ENCODE peak calls at places on chromosomes 2 and 18, in seven cellular contexts. M, V, T, P, A, Z and H are unnamed samples.

GRCh38 chr18:26650310-26651285 is 102.2 kb upstream of the KCTD1 start:
- DNase-seq in M (no peak), V (no peak), T (no peak), P (no peak), A (no peak), Z (no peak), H (no peak)

GRCh38 chr2:138113871-138114525 is 149.7 kb downstream of the HNMT start:
- DNase-seq in M (no peak), V (no peak), T (peak), P (no peak), A (no peak), Z (peak), H (no peak)

GRCh38 chr2:217622205-217622621 is 380.6 kb downstream of the TNS1 start:
- DNase-seq in M (no peak), V (no peak), T (peak), P (peak), A (peak), Z (peak), H (no peak)

GRCh38 chr2:174038472-174038871 is 73.3 kb upstream of the SP3 start:
- DNase-seq in M (no peak), V (no peak), T (no peak), P (no peak), A (no peak), Z (peak), H (no peak)

GRCh38 chr18:34592961-34593382 is 117.1 kb upstream of the DTNA start:
- DNase-seq in M (peak), V (peak), T (peak), P (no peak), A (peak), Z (peak), H (peak)

GRCh38 chr2:150520887-150521664 is 33.6 kb upstream of the RND3 start:
- DNase-seq in M (no peak), V (no peak), T (peak), P (no peak), A (peak), Z (peak), H (no peak)

GRCh38 chr2:205566556-205567061 is 115.7 kb upstream of the NRP2 start:
- DNase-seq in M (no peak), V (no peak), T (no peak), P (no peak), A (no peak), Z (no peak), H (no peak)

GRCh38 chr18:74066018-74066417 is 81.6 kb downstream of the FBXO15 start:
- DNase-seq in M (no peak), V (no peak), T (no peak), P (no peak), A (no peak), Z (no peak), H (no peak)

GRCh38 chr18:45664824-45665763 is 49.8 kb downstream of the SLC14A2 start:
- DNase-seq in M (peak), V (peak), T (peak), P (peak), A (peak), Z (peak), H (peak)

GRCh38 chr2:161913865-161914264 is 160.2 kb downstream of the DPP4 start:
- DNase-seq in M (no peak), V (no peak), T (peak), P (no peak), A (peak), Z (peak), H (no peak)

GRCh38 chr2:191933307-191934105 is 86.6 kb upstream of the CAVIN2 start:
- DNase-seq in M (no peak), V (no peak), T (no peak), P (no peak), A (peak), Z (peak), H (no peak)

GRCh38 chr18:59141294-59142068 is 1.8 kb downstream of the SEC11C start:
- DNase-seq in M (no peak), V (no peak), T (no peak), P (no peak), A (no peak), Z (no peak), H (no peak)

GRCh38 chr2:240105982-240106381 is 30.1 kb downstream of the COPS9 start:
- DNase-seq in M (no peak), V (no peak), T (no peak), P (no peak), A (no peak), Z (no peak), H (no peak)

GRCh38 chr2:174051741-174052638 is 86.8 kb upstream of the SP3 start:
- DNase-seq in M (no peak), V (no peak), T (peak), P (no peak), A (peak), Z (peak), H (peak)

GRCh38 chr18:58632557-58632956 is 3.7 kb upstream of the ALPK2 start:
- DNase-seq in M (no peak), V (no peak), T (no peak), P (no peak), A (no peak), Z (no peak), H (no peak)

GRCh38 chr2:11753886-11754704 is 7.7 kb downstream of the LPIN1 start:
- DNase-seq in M (no peak), V (no peak), T (peak), P (no peak), A (peak), Z (peak), H (no peak)

GRCh38 chr18:8802031-8802679 is 96.8 kb downstream of the MTCL1 start:
- DNase-seq in M (no peak), V (no peak), T (peak), P (no peak), A (no peak), Z (peak), H (no peak)

GRCh38 chr2:25303517-25304338 is 38.0 kb downstream of the DNMT3A start:
- DNase-seq in M (no peak), V (no peak), T (no peak), P (no peak), A (no peak), Z (no peak), H (no peak)

GRCh38 chr2:96880891-96881273 is 11.0 kb upstream of the SEMA4C start:
- DNase-seq in M (no peak), V (no peak), T (no peak), P (no peak), A (no peak), Z (no peak), H (no peak)

GRCh38 chr2:95068256-95068655 is 42.7 kb downstream of the MAL start:
- DNase-seq in M (no peak), V (no peak), T (no peak), P (no peak), A (no peak), Z (no peak), H (no peak)

GRCh38 chr2:49686291-49686690 is 532.0 kb upstream of the FSHR start:
- DNase-seq in M (no peak), V (no peak), T (no peak), P (no peak), A (no peak), Z (no peak), H (no peak)

GRCh38 chr2:49686897-49687442 is 532.7 kb upstream of the FSHR start:
- DNase-seq in M (no peak), V (no peak), T (no peak), P (no peak), A (no peak), Z (no peak), H (no peak)

GRCh38 chr2:49687873-49688272 is 533.6 kb upstream of the FSHR start:
- DNase-seq in M (no peak), V (no peak), T (no peak), P (no peak), A (peak), Z (peak), H (no peak)
- TF ChIP-seq CTCF in M (no peak), V (peak), T (no peak), P (no peak), A (peak), Z (peak), H (peak)

DNA sequence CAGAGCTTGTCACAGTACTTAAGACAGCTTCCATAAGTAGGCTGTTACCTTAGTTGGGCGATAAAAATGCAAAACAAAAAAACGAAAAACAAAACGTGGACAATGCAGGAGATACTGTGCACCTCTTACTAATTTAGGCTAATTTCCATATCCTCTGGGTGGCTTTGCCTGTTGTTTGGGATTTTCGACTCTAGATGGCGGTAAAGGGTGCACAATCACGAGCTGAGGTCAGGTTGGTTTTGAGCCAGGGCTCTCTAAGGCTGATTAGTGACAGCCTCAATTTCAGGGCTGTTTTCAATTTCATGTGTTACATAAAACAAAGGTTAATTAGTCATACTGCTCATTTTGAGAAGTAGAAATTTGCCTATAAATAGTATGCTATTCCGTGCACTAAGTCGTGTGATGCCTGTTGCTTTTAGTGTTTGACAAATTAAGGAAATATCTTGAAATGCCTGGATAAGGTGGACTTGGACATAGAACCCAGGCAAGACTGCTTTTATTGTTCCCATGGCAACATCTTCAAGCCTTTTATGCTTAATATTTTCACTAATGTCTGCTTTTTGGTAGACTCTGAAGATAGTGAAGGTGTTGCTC is 493.1 kb downstream of the SOCS6 start:
- DNase-seq in M (no peak), V (peak), T (no peak), P (peak), A (peak), Z (peak), H (peak)
- TF ChIP-seq CTCF in M (no peak), V (peak), T (peak), P (peak), A (peak), Z (peak), H (no peak)

GRCh38 chr2:128755693-128756371 is 437.2 kb upstream of the HS6ST1 start:
- DNase-seq in M (no peak), V (no peak), T (no peak), P (no peak), A (no peak), Z (no peak), H (no peak)
- TF ChIP-seq CTCF in M (no peak), V (no peak), T (no peak), P (no peak), A (no peak), Z (no peak), H (peak)

DNA sequence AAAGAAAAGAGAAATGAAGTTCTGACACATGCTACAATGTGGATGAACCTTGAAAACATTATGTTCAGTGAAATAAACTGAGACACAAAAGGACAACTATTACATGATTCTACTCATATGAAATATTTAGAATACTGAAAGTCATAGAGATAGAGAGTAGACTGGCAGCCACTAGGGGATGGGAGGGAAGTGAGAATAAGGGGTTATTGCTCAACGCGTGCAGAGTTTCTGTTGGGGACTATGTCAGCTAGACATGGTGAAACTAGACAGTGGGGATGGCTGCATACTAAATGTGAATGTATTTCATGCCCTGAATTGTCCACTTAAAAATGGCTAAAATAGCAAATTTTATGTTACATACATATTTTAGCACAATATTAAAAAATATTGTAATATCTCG is 108.7 kb upstream of the ATL2 start:
- DNase-seq in M (no peak), V (no peak), T (no peak), P (no peak), A (no peak), Z (no peak), H (no peak)
- TF ChIP-seq CTCF in M (no peak), V (no peak), T (no peak), P (no peak), A (no peak), Z (peak), H (no peak)

DNA sequence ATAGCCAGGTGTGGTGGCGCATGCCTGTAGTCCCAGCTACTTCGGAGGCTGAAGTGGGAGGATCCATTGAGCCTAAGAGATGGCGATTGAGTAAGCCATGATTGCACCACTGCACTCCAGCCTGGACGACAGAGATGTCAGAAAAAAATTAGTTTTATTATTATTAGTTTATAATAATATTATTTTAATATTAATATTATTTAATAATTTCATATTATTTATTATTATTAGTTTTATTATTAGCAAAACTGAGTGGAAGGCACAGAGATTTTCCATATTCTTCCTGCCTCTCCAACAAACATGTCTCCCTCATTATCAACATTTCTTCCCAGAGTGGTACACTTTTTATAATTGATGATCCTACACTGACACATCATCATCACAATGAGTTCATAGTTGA is 278.2 kb downstream of the SOX11 start:
- DNase-seq in M (no peak), V (no peak), T (no peak), P (no peak), A (no peak), Z (no peak), H (no peak)
- TF ChIP-seq CTCF in M (no peak), V (no peak), T (no peak), P (no peak), A (no peak), Z (no peak), H (no peak)

DNA sequence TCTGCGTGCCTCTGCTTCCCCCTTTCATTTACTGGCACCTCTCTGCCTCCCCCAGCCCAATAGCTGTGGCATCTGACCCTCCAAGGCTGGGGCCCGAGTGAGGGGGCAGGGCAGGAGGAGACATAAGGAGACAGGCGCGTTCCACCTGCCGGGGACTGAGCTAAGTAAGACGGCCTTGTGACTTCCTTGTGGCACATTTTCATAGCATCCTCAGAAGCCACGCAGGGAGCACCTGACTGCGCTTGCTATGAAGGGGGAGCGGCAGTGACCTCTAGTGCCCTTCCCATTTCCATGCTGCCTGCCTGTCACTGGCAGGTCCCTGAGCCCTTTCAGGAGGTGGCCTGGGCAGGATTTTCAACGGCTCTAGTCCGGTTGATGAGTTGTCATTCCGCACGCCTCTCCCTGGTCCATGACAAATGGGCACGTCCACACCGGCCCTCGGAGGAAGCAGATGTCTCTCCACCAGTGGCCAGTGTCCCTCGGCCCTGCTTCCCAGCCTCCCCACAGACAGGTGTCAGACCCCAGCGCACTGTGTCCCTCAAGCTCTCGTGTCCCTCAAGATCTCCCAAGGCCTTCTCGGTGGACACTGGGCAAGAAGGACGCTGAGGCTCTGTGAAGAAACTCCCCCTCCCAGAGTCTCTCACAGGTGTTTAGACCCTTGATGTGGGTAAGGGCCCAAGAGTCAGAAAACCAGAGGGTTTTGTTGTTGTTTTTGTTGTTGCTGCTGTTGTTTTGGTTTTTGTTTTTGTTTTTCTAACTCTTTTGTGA is 42.7 kb downstream of the CYP26B1 start:
- DNase-seq in M (peak), V (no peak), T (no peak), P (no peak), A (no peak), Z (no peak), H (no peak)
- TF ChIP-seq CTCF in M (no peak), V (no peak), T (no peak), P (peak), A (no peak), Z (no peak), H (no peak)

GRCh38 chr2:45014016-45014702 is 4.9 kb upstream of the SIX2 start:
- DNase-seq in M (peak), V (peak), T (peak), P (no peak), A (peak), Z (peak), H (peak)
- TF ChIP-seq CTCF in M (peak), V (peak), T (peak), P (no peak), A (peak), Z (peak), H (peak)

GRCh38 chr18:31043709-31044108 is 1.2 kb upstream of the DSC3 start:
- DNase-seq in M (no peak), V (no peak), T (no peak), P (no peak), A (no peak), Z (no peak), H (no peak)

GRCh38 chr18:31041346-31042067 is 1.0 kb downstream of the DSC3 start:
- DNase-seq in M (no peak), V (peak), T (no peak), P (no peak), A (peak), Z (no peak), H (peak)

GRCh38 chr18:31042068-31042390 is 513 bp downstream of the DSC3 start:
- DNase-seq in M (no peak), V (peak), T (no peak), P (no peak), A (no peak), Z (no peak), H (no peak)

GRCh38 chr18:31040982-31041345 is 1.6 kb downstream of the DSC3 start:
- DNase-seq in M (no peak), V (no peak), T (no peak), P (no peak), A (peak), Z (no peak), H (peak)

GRCh38 chr18:31042391-31043181 is at the start of gene DSC3:
- DNase-seq in M (peak), V (peak), T (no peak), P (no peak), A (peak), Z (peak), H (peak)
- TF ChIP-seq CTCF in M (no peak), V (no peak), T (no peak), P (no peak), A (no peak), Z (no peak), H (no peak)